ENCODE peak calls at places on chromosomes 2 and 18, in six cellular contexts. F is HFFc6, J is mammary epithelial cell, G is AG10803, B is cardiac muscle cell, Z is RWPE1. Y is an unnamed sample.

GRCh38 chr18:32378705-32379104 is 92.0 kb downstream of the GAREM1 start:
- DNase-seq in J (peak), G (no peak), Z (peak), B (no peak), F (no peak), Y (no peak)

GRCh38 chr2:130332271-130333073 is 10.2 kb upstream of the IMP4 start:
- DNase-seq in F (peak), B (peak), G (peak), J (peak), Z (peak), Y (peak)

GRCh38 chr2:187526776-187527175 is 27.5 kb downstream of the TFPI start:
- DNase-seq in F (no peak), B (no peak), Z (no peak), J (no peak), G (peak), Y (no peak)

GRCh38 chr2:68216454-68217310 is 35.6 kb downstream of the PPP3R1 start:
- DNase-seq in F (no peak), Z (no peak), B (no peak), G (peak), J (no peak), Y (no peak)

GRCh38 chr2:181312515-181312927 is 144.7 kb upstream of the ITGA4 start:
- DNase-seq in F (no peak), B (no peak), Z (no peak), G (no peak), J (no peak), Y (no peak)

GRCh38 chr2:32502941-32503340 is 124.9 kb upstream of the TTC27 start:
- DNase-seq in Z (no peak), F (no peak), B (no peak), J (no peak), G (no peak), Y (no peak)

GRCh38 chr18:78512080-78512601 is 467.5 kb upstream of the SALL3 start:
- DNase-seq in J (no peak), Z (no peak), B (no peak), F (no peak), G (no peak), Y (peak)

GRCh38 chr18:11654736-11655604 is 34.1 kb upstream of the GNAL start:
- DNase-seq in F (peak), B (peak), J (peak), Z (peak), G (peak), Y (no peak)

GRCh38 chr18:11529081-11529480 is 80.3 kb upstream of the SLC35G4 start:
- DNase-seq in G (peak), B (no peak), F (no peak), J (no peak), Z (no peak), Y (no peak)

GRCh38 chr2:70799706-70800105 is 9.3 kb upstream of the FIGLA start:
- DNase-seq in F (no peak), B (no peak), J (no peak), G (no peak), Z (no peak), Y (no peak)

GRCh38 chr18:23115683-23116096 is 19.6 kb upstream of the CABLES1 start:
- DNase-seq in Z (peak), G (peak), B (no peak), J (peak), F (peak), Y (no peak)

GRCh38 chr2:136025057-136025973 is 39.9 kb upstream of the DARS1 start:
- DNase-seq in Z (peak), J (no peak), G (peak), B (peak), F (no peak), Y (peak)

DNA sequence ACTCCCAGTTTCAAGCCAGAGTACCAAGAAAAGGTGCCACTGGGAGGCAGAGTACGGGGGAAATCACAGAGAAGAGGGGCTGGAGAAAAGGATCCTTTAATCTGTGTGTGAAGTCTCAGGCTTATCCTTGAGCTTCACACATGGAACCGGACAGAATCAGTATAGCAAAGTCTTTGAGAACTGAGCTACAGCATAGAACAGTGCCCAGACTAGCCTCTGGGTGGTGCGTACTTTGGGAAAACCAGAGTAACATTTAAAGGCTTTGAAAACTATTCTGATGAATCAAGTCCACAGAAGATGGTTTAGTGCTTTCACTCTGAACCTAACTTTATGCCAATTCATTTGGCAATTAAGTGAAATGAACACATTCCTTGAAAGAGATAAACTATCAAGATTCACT is 83.1 kb downstream of the BABAM2 start:
- DNase-seq in J (no peak), F (peak), B (no peak), G (no peak), Z (no peak), Y (no peak)
- TF ChIP-seq CTCF in J (peak), F (peak), B (peak), G (peak), Z (no peak), Y (peak)

DNA sequence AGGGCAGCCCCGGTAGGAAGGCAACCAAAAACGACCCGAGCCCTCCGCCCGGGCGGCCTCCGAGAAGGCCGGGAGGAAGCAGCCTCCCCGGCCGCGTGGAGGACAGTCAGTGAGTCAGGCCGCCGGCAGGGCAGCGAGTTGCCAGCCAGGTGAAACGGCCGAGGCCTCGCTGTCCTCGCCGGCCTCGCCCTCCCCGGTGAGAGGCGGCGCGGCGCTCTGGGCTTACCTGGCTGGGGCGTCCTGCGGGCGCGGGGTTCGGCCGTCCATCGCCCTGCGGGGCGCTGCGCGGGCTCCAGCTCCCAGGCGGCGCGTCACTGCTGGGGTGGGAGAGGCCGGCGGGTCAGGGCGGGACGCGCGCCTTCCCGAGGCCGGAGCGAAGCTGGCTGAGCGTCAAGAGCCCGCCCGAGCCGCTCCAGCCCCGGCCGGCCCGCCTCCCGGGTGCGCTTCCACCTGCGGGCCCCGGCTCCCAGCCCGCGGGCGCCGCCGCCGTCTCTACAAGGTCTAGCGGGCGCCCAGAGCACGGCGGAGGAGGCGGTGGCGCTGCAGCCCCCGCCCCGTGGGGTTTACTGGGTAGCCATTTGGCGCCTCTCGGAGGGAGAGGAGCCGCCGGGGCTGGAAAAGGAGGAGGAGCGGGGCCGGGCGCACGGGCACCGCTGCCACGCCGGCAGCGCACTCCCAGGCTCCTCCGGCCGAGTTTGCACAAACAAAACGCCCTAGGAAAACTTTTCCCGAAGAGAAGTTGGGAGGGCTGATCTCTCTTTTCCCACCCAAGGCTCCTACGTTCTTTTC is 499 bp downstream of the COBLL1 start:
- DNase-seq in B (peak), Z (peak), G (peak), F (peak), J (peak), Y (peak)
- TF ChIP-seq CTCF in B (no peak), Z (no peak), G (no peak), F (no peak), J (no peak), Y (peak)

DNA sequence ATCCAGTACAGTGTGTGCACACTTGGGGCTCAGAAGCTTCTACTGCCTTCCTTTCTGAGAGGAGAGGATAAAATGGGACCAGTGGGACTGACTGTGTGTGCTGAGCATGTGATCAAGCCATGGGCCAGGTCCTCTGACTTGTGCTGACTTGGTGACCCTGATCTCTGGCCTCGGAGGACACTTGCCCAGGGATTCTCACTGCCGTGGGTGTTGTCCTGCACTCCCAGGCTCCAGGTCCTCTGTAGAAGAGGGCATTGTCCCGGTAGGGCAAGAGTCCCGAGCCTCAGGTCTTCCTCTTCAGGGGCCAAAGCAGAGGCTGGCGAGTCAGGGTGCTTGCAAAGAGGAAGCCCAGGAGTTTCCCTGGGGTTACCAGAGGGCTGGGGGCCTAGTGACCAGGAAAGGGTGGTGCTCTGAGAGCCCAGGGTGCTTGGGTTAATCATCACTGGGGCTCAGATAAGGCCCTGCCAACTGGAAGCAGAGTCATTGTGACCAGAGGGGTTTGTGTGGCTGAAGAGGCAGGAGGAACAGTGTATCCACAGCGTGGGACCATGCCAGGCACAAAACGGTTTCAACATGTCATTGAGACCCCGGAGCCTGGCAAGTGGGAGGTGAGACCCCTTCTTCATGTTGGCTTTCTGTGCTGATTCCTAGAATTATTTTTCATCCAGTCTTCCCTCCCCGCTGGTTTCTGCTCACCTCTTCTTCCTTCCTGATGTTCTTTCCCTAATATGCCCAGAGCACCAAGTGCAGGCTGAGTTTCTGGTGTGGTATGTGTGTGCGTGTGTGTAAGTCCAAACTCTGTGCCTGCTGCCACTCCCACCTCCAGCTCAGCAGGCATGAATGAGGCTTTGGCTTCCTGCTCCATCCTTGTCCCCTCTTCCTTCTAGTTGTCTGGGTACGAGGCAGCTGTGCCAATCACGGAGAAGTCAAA is at the start of gene GCKR:
- DNase-seq in B (no peak), Z (no peak), G (peak), F (peak), J (peak), Y (no peak)
- TF ChIP-seq CTCF in B (no peak), Z (no peak), G (no peak), F (no peak), J (no peak), Y (no peak)

GRCh38 chr2:16727256-16727655 is 61.6 kb upstream of the CYRIA start:
- DNase-seq in G (no peak), J (no peak), Z (no peak), B (no peak), F (no peak), Y (no peak)
- TF ChIP-seq CTCF in G (peak), J (no peak), Z (no peak), B (peak), F (no peak), Y (no peak)

GRCh38 chr2:217801115-217801531 is 201.7 kb downstream of the TNS1 start:
- DNase-seq in G (no peak), J (no peak), B (no peak), Z (no peak), F (no peak), Y (no peak)
- TF ChIP-seq CTCF in G (no peak), J (no peak), B (no peak), Z (no peak), F (no peak), Y (no peak)

GRCh38 chr2:15059870-15060617 is 427.5 kb downstream of the LRATD1 start:
- DNase-seq in G (no peak), Z (peak), F (no peak), J (peak), B (no peak), Y (no peak)

GRCh38 chr2:15061268-15061667 is 428.8 kb downstream of the LRATD1 start:
- DNase-seq in J (no peak), F (no peak), G (no peak), Z (no peak), B (no peak), Y (no peak)

GRCh38 chr2:15053542-15053941 is 421.0 kb downstream of the LRATD1 start:
- DNase-seq in F (no peak), G (no peak), Z (no peak), B (no peak), J (no peak), Y (no peak)

GRCh38 chr2:15058628-15059157 is 426.2 kb downstream of the LRATD1 start:
- DNase-seq in B (no peak), Z (no peak), F (no peak), J (no peak), G (no peak), Y (no peak)

GRCh38 chr2:15058015-15058414 is 425.5 kb downstream of the LRATD1 start:
- DNase-seq in G (no peak), Z (no peak), J (no peak), F (no peak), B (no peak), Y (no peak)
- TF ChIP-seq CTCF in G (peak), Z (no peak), J (peak), F (peak), B (no peak), Y (peak)

DNA sequence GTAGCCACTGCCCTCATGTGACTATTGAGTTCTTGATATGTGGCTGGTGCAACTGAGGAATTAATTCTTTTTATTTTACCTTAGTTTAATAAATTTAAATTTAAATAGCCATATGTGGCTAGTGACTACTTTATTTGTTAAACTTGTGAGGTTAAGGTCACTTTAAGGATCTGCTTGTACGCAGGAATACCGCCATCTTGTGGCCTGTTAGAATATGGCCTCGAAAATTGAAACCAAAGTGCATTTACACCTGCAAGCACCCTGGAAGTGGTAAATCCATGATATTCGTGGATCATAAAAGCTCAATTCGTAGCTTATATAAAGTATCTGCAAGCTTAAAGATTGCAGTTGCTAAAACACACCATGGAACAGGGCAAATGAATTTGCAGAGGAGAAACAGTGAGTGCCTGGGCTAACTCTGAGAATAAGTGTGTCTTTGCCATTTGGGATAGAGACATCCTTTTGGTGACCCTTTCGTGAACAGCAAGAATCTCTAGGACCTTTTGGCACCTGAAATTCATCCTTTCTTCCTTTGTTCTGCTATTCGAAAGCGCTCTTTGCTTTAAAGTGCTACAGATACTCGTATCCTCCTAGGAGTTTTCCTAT is 59.9 kb upstream of the REG3A start:
- DNase-seq in Z (peak), G (peak), F (peak), J (peak), B (peak), Y (no peak)
- TF ChIP-seq CTCF in Z (peak), G (peak), F (peak), J (peak), B (peak), Y (peak)

DNA sequence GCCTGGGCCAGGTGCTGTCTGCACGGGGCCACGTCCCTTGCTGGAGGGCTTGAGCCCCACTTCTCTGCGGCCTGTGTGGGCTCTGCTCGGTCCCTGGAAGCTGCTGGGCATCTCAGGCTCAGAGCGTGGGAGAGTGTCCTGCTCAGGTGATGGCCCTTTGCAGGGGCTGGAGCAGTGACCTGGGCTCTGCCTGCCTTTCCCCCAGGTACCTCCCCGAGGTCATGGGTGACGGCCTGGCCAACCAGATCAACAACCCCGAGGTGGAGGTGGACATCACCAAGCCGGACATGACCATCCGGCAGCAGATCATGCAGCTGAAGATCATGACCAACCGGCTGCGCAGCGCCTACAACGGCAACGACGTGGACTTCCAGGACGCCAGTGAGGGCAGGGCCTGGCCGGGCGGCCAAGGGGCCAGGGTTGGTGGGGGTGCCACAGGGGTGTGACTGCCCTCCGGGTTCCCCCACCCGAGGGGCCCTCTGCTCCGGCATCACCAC is 29.9 kb downstream of the GPC1 start:
- DNase-seq in B (no peak), J (no peak), Z (no peak), G (no peak), F (no peak), Y (no peak)
- TF ChIP-seq CTCF in B (no peak), J (no peak), Z (no peak), G (no peak), F (no peak), Y (no peak)